ENCODE peak calls at places on chromosome 4, in ten cellular contexts. One of them, this sample, is unnamed.

GRCh38 chr4:73776363-73776762 is 36.0 kb downstream of the CXCL8 start:
- DNase-seq in omental fat pad: no peak
- DNase-seq in germinal center: no peak
- DNase-seq in sigmoid colon: peak; percentile 68
- DNase-seq in activated CD4-positive, alpha-beta T cell treated with anti-CD3 and anti-CD28 coated beads for 36 hours: no peak
- DNase-seq in WERI-Rb-1: no peak
- DNase-seq in activated naive CD8-positive, alpha-beta T cell treated with anti-CD3 and anti-CD28 coated beads, Interleukin-2, amount 50 U/mL, for 24 hours: no peak
- DNase-seq in effector memory CD4-positive, alpha-beta T cell: no peak
- DNase-seq in neural crest cell: no peak
- DNase-seq in fibroblast of the aortic adventitia: peak; percentile 90
- DNase-seq in this sample: no peak

GRCh38 chr4:2878346-2878745 is 34.7 kb downstream of the ADD1 start:
- DNase-seq in germinal center: no peak
- DNase-seq in WERI-Rb-1: no peak
- DNase-seq in omental fat pad: no peak
- DNase-seq in fibroblast of the aortic adventitia: peak; percentile 70
- DNase-seq in sigmoid colon: no peak
- DNase-seq in activated CD4-positive, alpha-beta T cell treated with anti-CD3 and anti-CD28 coated beads for 36 hours: peak; percentile 57
- DNase-seq in effector memory CD4-positive, alpha-beta T cell: no peak
- DNase-seq in neural crest cell: no peak
- DNase-seq in activated naive CD8-positive, alpha-beta T cell treated with anti-CD3 and anti-CD28 coated beads, Interleukin-2, amount 50 U/mL, for 24 hours: no peak
- DNase-seq in this sample: no peak

GRCh38 chr4:92101609-92102231 is 202.0 kb upstream of the GRID2 start:
- DNase-seq in germinal center: no peak
- DNase-seq in omental fat pad: no peak
- DNase-seq in effector memory CD4-positive, alpha-beta T cell: no peak
- DNase-seq in WERI-Rb-1: no peak
- DNase-seq in activated CD4-positive, alpha-beta T cell treated with anti-CD3 and anti-CD28 coated beads for 36 hours: no peak
- DNase-seq in fibroblast of the aortic adventitia: peak; percentile 70
- DNase-seq in activated naive CD8-positive, alpha-beta T cell treated with anti-CD3 and anti-CD28 coated beads, Interleukin-2, amount 50 U/mL, for 24 hours: no peak
- DNase-seq in neural crest cell: no peak
- DNase-seq in sigmoid colon: no peak
- DNase-seq in this sample: no peak

GRCh38 chr4:128571747-128572146 is 237.8 kb upstream of the JADE1 start:
- DNase-seq in omental fat pad: no peak
- DNase-seq in germinal center: no peak
- DNase-seq in WERI-Rb-1: no peak
- DNase-seq in activated naive CD8-positive, alpha-beta T cell treated with anti-CD3 and anti-CD28 coated beads, Interleukin-2, amount 50 U/mL, for 24 hours: no peak
- DNase-seq in fibroblast of the aortic adventitia: peak; percentile 96
- DNase-seq in sigmoid colon: peak; percentile 82
- DNase-seq in neural crest cell: no peak
- DNase-seq in effector memory CD4-positive, alpha-beta T cell: no peak
- DNase-seq in activated CD4-positive, alpha-beta T cell treated with anti-CD3 and anti-CD28 coated beads for 36 hours: no peak
- DNase-seq in this sample: no peak

GRCh38 chr4:53929955-53930798 is 134.2 kb downstream of the CHIC2 start:
- DNase-seq in WERI-Rb-1: peak; percentile 61
- DNase-seq in activated CD4-positive, alpha-beta T cell treated with anti-CD3 and anti-CD28 coated beads for 36 hours: peak; percentile 76
- DNase-seq in neural crest cell: peak; percentile 62
- DNase-seq in sigmoid colon: peak; percentile 82
- DNase-seq in fibroblast of the aortic adventitia: peak; percentile 94
- DNase-seq in activated naive CD8-positive, alpha-beta T cell treated with anti-CD3 and anti-CD28 coated beads, Interleukin-2, amount 50 U/mL, for 24 hours: peak; percentile 54
- DNase-seq in germinal center: peak; percentile 67
- DNase-seq in omental fat pad: peak; percentile 58
- DNase-seq in effector memory CD4-positive, alpha-beta T cell: no peak
- DNase-seq in this sample: no peak

GRCh38 chr4:53591372-53591892 is at the start of gene LNX1:
- DNase-seq in sigmoid colon: no peak
- DNase-seq in germinal center: no peak
- DNase-seq in omental fat pad: no peak
- DNase-seq in effector memory CD4-positive, alpha-beta T cell: no peak
- DNase-seq in activated naive CD8-positive, alpha-beta T cell treated with anti-CD3 and anti-CD28 coated beads, Interleukin-2, amount 50 U/mL, for 24 hours: no peak
- DNase-seq in fibroblast of the aortic adventitia: no peak
- DNase-seq in WERI-Rb-1: no peak
- DNase-seq in activated CD4-positive, alpha-beta T cell treated with anti-CD3 and anti-CD28 coated beads for 36 hours: no peak
- DNase-seq in neural crest cell: no peak
- DNase-seq in this sample: no peak

GRCh38 chr4:183190900-183191527 is 92.0 kb downstream of the WWC2 start:
- DNase-seq in omental fat pad: no peak
- DNase-seq in neural crest cell: no peak
- DNase-seq in germinal center: no peak
- DNase-seq in WERI-Rb-1: no peak
- DNase-seq in fibroblast of the aortic adventitia: no peak
- DNase-seq in effector memory CD4-positive, alpha-beta T cell: no peak
- DNase-seq in activated naive CD8-positive, alpha-beta T cell treated with anti-CD3 and anti-CD28 coated beads, Interleukin-2, amount 50 U/mL, for 24 hours: no peak
- DNase-seq in sigmoid colon: no peak
- DNase-seq in activated CD4-positive, alpha-beta T cell treated with anti-CD3 and anti-CD28 coated beads for 36 hours: no peak
- DNase-seq in this sample: no peak

GRCh38 chr4:8861576-8862279 is 9.9 kb downstream of the HMX1 start:
- DNase-seq in sigmoid colon: no peak
- DNase-seq in fibroblast of the aortic adventitia: no peak
- DNase-seq in germinal center: no peak
- DNase-seq in omental fat pad: no peak
- DNase-seq in activated CD4-positive, alpha-beta T cell treated with anti-CD3 and anti-CD28 coated beads for 36 hours: no peak
- DNase-seq in effector memory CD4-positive, alpha-beta T cell: no peak
- DNase-seq in WERI-Rb-1: no peak
- DNase-seq in activated naive CD8-positive, alpha-beta T cell treated with anti-CD3 and anti-CD28 coated beads, Interleukin-2, amount 50 U/mL, for 24 hours: no peak
- DNase-seq in neural crest cell: no peak
- DNase-seq in this sample: no peak

GRCh38 chr4:178215309-178215708 is 773.1 kb upstream of the AGA start:
- DNase-seq in neural crest cell: no peak
- DNase-seq in fibroblast of the aortic adventitia: no peak
- DNase-seq in omental fat pad: no peak
- DNase-seq in germinal center: no peak
- DNase-seq in activated CD4-positive, alpha-beta T cell treated with anti-CD3 and anti-CD28 coated beads for 36 hours: no peak
- DNase-seq in WERI-Rb-1: no peak
- DNase-seq in sigmoid colon: no peak
- DNase-seq in activated naive CD8-positive, alpha-beta T cell treated with anti-CD3 and anti-CD28 coated beads, Interleukin-2, amount 50 U/mL, for 24 hours: no peak
- DNase-seq in effector memory CD4-positive, alpha-beta T cell: no peak
- DNase-seq in this sample: no peak

GRCh38 chr4:168654206-168655174 is 157.6 kb downstream of the PALLD start:
- DNase-seq in omental fat pad: no peak
- DNase-seq in activated naive CD8-positive, alpha-beta T cell treated with anti-CD3 and anti-CD28 coated beads, Interleukin-2, amount 50 U/mL, for 24 hours: no peak
- DNase-seq in neural crest cell: no peak
- DNase-seq in WERI-Rb-1: no peak
- DNase-seq in sigmoid colon: no peak
- DNase-seq in germinal center: no peak
- DNase-seq in effector memory CD4-positive, alpha-beta T cell: no peak
- DNase-seq in activated CD4-positive, alpha-beta T cell treated with anti-CD3 and anti-CD28 coated beads for 36 hours: no peak
- DNase-seq in fibroblast of the aortic adventitia: no peak
- DNase-seq in this sample: no peak

GRCh38 chr4:73599182-73599581 is 21.1 kb downstream of the RASSF6 start:
- DNase-seq in WERI-Rb-1: no peak
- DNase-seq in activated CD4-positive, alpha-beta T cell treated with anti-CD3 and anti-CD28 coated beads for 36 hours: no peak
- DNase-seq in germinal center: no peak
- DNase-seq in fibroblast of the aortic adventitia: peak; percentile 74
- DNase-seq in effector memory CD4-positive, alpha-beta T cell: no peak
- DNase-seq in sigmoid colon: no peak
- DNase-seq in omental fat pad: no peak
- DNase-seq in activated naive CD8-positive, alpha-beta T cell treated with anti-CD3 and anti-CD28 coated beads, Interleukin-2, amount 50 U/mL, for 24 hours: no peak
- DNase-seq in neural crest cell: no peak
- DNase-seq in this sample: no peak

GRCh38 chr4:23153076-23153475 is 460.3 kb downstream of the GBA3 start:
- DNase-seq in activated CD4-positive, alpha-beta T cell treated with anti-CD3 and anti-CD28 coated beads for 36 hours: no peak
- DNase-seq in fibroblast of the aortic adventitia: peak; percentile 8
- DNase-seq in neural crest cell: no peak
- DNase-seq in activated naive CD8-positive, alpha-beta T cell treated with anti-CD3 and anti-CD28 coated beads, Interleukin-2, amount 50 U/mL, for 24 hours: no peak
- DNase-seq in sigmoid colon: no peak
- DNase-seq in germinal center: no peak
- DNase-seq in WERI-Rb-1: no peak
- DNase-seq in omental fat pad: no peak
- DNase-seq in effector memory CD4-positive, alpha-beta T cell: no peak
- DNase-seq in this sample: no peak